ENCODE peak calls at places on chromosomes 11 and 22, in seven cellular contexts. One of them, this sample, is unnamed. For H3K27me3, the result is how much of the 10 kb centered on the place peaks cover.

GRCh38 chr11:10498426-10499250 is 42.3 kb downstream of the RNF141 start:
- DNase-seq in ovary: no peak
- DNase-seq in stomach: no peak
- DNase-seq in tibial nerve: no peak
- DNase-seq in suprapubic skin: peak
- DNase-seq in transverse colon: no peak
- DNase-seq in esophagus muscularis mucosa: peak
- DNase-seq in this sample: no peak

GRCh38 chr11:75820636-75821035 is 5.6 kb downstream of the UVRAG start:
- DNase-seq in ovary: no peak
- DNase-seq in stomach: no peak
- DNase-seq in tibial nerve: no peak
- DNase-seq in suprapubic skin: no peak
- DNase-seq in transverse colon: no peak
- DNase-seq in esophagus muscularis mucosa: no peak
- DNase-seq in this sample: no peak

GRCh38 chr22:21038405-21038804 is 6.0 kb upstream of the SLC7A4 start:
- DNase-seq in ovary: no peak
- DNase-seq in stomach: no peak
- DNase-seq in tibial nerve: no peak
- DNase-seq in suprapubic skin: no peak
- DNase-seq in transverse colon: no peak
- DNase-seq in esophagus muscularis mucosa: no peak
- DNase-seq in this sample: no peak

GRCh38 chr11:64245797-64246623 is 733 bp downstream of the PPP1R14B start:
- DNase-seq in ovary: peak
- DNase-seq in stomach: peak
- DNase-seq in tibial nerve: peak
- DNase-seq in suprapubic skin: no peak
- DNase-seq in transverse colon: peak
- DNase-seq in esophagus muscularis mucosa: no peak
- DNase-seq in this sample: peak

GRCh38 chr11:87597696-87598095 is 560.0 kb downstream of the TMEM135 start:
- DNase-seq in ovary: no peak
- DNase-seq in stomach: no peak
- DNase-seq in tibial nerve: no peak
- DNase-seq in suprapubic skin: no peak
- DNase-seq in transverse colon: no peak
- DNase-seq in esophagus muscularis mucosa: no peak
- DNase-seq in this sample: no peak

GRCh38 chr22:28029201-28029948 is 110.3 kb upstream of the PITPNB start:
- DNase-seq in ovary: no peak
- DNase-seq in stomach: peak
- DNase-seq in tibial nerve: no peak
- DNase-seq in suprapubic skin: no peak
- DNase-seq in transverse colon: peak
- DNase-seq in esophagus muscularis mucosa: no peak
- DNase-seq in this sample: no peak

GRCh38 chr11:108887436-108888238 is 222.8 kb downstream of the DDX10 start:
- DNase-seq in ovary: no peak
- DNase-seq in stomach: no peak
- DNase-seq in tibial nerve: no peak
- DNase-seq in suprapubic skin: no peak
- DNase-seq in transverse colon: no peak
- DNase-seq in esophagus muscularis mucosa: no peak
- DNase-seq in this sample: no peak

GRCh38 chr11:86396403-86396802 is 21.7 kb downstream of the CCDC81 start:
- DNase-seq in ovary: no peak
- DNase-seq in stomach: no peak
- DNase-seq in tibial nerve: no peak
- DNase-seq in suprapubic skin: no peak
- DNase-seq in transverse colon: no peak
- DNase-seq in esophagus muscularis mucosa: no peak
- DNase-seq in this sample: no peak

GRCh38 chr11:59283825-59284772 is 71.4 kb upstream of the MPEG1 start:
- DNase-seq in ovary: no peak
- DNase-seq in stomach: peak
- DNase-seq in tibial nerve: peak
- DNase-seq in suprapubic skin: no peak
- DNase-seq in transverse colon: peak
- DNase-seq in esophagus muscularis mucosa: peak
- DNase-seq in this sample: no peak

GRCh38 chr22:22197993-22198402 is 46.6 kb upstream of the VPREB1 start:
- DNase-seq in ovary: no peak
- DNase-seq in stomach: no peak
- DNase-seq in tibial nerve: no peak
- DNase-seq in suprapubic skin: no peak
- DNase-seq in transverse colon: no peak
- DNase-seq in esophagus muscularis mucosa: peak
- DNase-seq in this sample: no peak

GRCh38 chr11:59800390-59801037 is 10.1 kb downstream of the MRPL16 start:
- DNase-seq in ovary: no peak
- DNase-seq in stomach: no peak
- DNase-seq in tibial nerve: no peak
- DNase-seq in suprapubic skin: no peak
- DNase-seq in transverse colon: peak
- DNase-seq in esophagus muscularis mucosa: no peak
- DNase-seq in this sample: no peak

GRCh38 chr22:24068717-24069116 is 57.6 kb downstream of the CABIN1 start:
- DNase-seq in ovary: peak
- DNase-seq in stomach: no peak
- DNase-seq in tibial nerve: no peak
- DNase-seq in suprapubic skin: no peak
- DNase-seq in transverse colon: no peak
- DNase-seq in esophagus muscularis mucosa: no peak
- DNase-seq in this sample: peak

GRCh38 chr11:117717485-117718314 is 79.3 kb downstream of the DSCAML1 start:
- DNase-seq in ovary: no peak
- DNase-seq in stomach: peak
- DNase-seq in tibial nerve: no peak
- DNase-seq in suprapubic skin: no peak
- DNase-seq in transverse colon: peak
- DNase-seq in esophagus muscularis mucosa: no peak
- DNase-seq in this sample: peak

GRCh38 chr11:45107051-45107450 is 39.4 kb upstream of the PRDM11 start:
- DNase-seq in ovary: no peak
- DNase-seq in stomach: no peak
- DNase-seq in tibial nerve: no peak
- DNase-seq in suprapubic skin: peak
- DNase-seq in transverse colon: no peak
- DNase-seq in esophagus muscularis mucosa: no peak
- DNase-seq in this sample: peak

GRCh38 chr11:3159296-3160190 is 5.6 kb downstream of the OSBPL5 start:
- DNase-seq in ovary: peak
- DNase-seq in stomach: peak
- DNase-seq in tibial nerve: peak
- DNase-seq in suprapubic skin: no peak
- DNase-seq in transverse colon: peak
- DNase-seq in esophagus muscularis mucosa: no peak
- DNase-seq in this sample: peak

GRCh38 chr11:22928207-22928917 is 68.1 kb upstream of the CCDC179 start:
- DNase-seq in ovary: no peak
- DNase-seq in stomach: no peak
- DNase-seq in tibial nerve: no peak
- DNase-seq in suprapubic skin: no peak
- DNase-seq in transverse colon: no peak
- DNase-seq in esophagus muscularis mucosa: no peak
- DNase-seq in this sample: no peak

GRCh38 chr11:123611698-123612097 is 42.7 kb downstream of the SCN3B start:
- DNase-seq in ovary: no peak
- DNase-seq in stomach: no peak
- DNase-seq in tibial nerve: no peak
- DNase-seq in suprapubic skin: no peak
- DNase-seq in transverse colon: no peak
- DNase-seq in esophagus muscularis mucosa: no peak
- DNase-seq in this sample: no peak

GRCh38 chr22:29205260-29205597 is 467 bp upstream of the EMID1 start:
- DNase-seq in ovary: no peak
- DNase-seq in stomach: no peak
- DNase-seq in tibial nerve: no peak
- DNase-seq in suprapubic skin: no peak
- DNase-seq in transverse colon: no peak
- DNase-seq in esophagus muscularis mucosa: no peak
- DNase-seq in this sample: no peak

GRCh38 chr22:44125421-44125820 is 55.3 kb upstream of the PARVG start:
- DNase-seq in ovary: peak
- DNase-seq in stomach: no peak
- DNase-seq in tibial nerve: no peak
- DNase-seq in suprapubic skin: no peak
- DNase-seq in transverse colon: no peak
- DNase-seq in esophagus muscularis mucosa: no peak
- DNase-seq in this sample: peak

GRCh38 chr11:116217006-116217405 is 555.8 kb downstream of the BUD13 start:
- DNase-seq in ovary: no peak
- DNase-seq in stomach: no peak
- DNase-seq in tibial nerve: no peak
- DNase-seq in suprapubic skin: peak
- DNase-seq in transverse colon: peak
- DNase-seq in esophagus muscularis mucosa: no peak
- DNase-seq in this sample: no peak

GRCh38 chr22:29914165-29914564 is 31.2 kb downstream of the MTMR3 start:
- DNase-seq in ovary: no peak
- DNase-seq in stomach: no peak
- DNase-seq in tibial nerve: no peak
- DNase-seq in suprapubic skin: no peak
- DNase-seq in transverse colon: no peak
- DNase-seq in esophagus muscularis mucosa: no peak
- DNase-seq in this sample: no peak

GRCh38 chr11:10331548-10332289 is 26.8 kb downstream of the ADM start:
- DNase-seq in ovary: no peak
- DNase-seq in stomach: no peak
- DNase-seq in tibial nerve: no peak
- DNase-seq in suprapubic skin: no peak
- DNase-seq in transverse colon: no peak
- DNase-seq in esophagus muscularis mucosa: peak
- DNase-seq in this sample: no peak

GRCh38 chr11:116730241-116730561 is 42.6 kb downstream of the BUD13 start:
- DNase-seq in ovary: peak
- DNase-seq in stomach: no peak
- DNase-seq in tibial nerve: no peak
- DNase-seq in suprapubic skin: no peak
- DNase-seq in transverse colon: no peak
- DNase-seq in esophagus muscularis mucosa: no peak
- DNase-seq in this sample: no peak

GRCh38 chr11:94400075-94400838 is 962 bp downstream of the GPR83 start:
- DNase-seq in ovary: no peak
- DNase-seq in stomach: no peak
- DNase-seq in tibial nerve: no peak
- DNase-seq in suprapubic skin: no peak
- DNase-seq in transverse colon: no peak
- DNase-seq in esophagus muscularis mucosa: no peak
- DNase-seq in this sample: no peak
- H3K27me3 ChIP-seq in ovary: under half
- H3K27me3 ChIP-seq in stomach: under half
- H3K27me3 ChIP-seq in tibial nerve: under half
- H3K27me3 ChIP-seq in suprapubic skin: under half
- H3K27me3 ChIP-seq in transverse colon: under half
- H3K27me3 ChIP-seq in esophagus muscularis mucosa: under half
- H3K27me3 ChIP-seq in this sample: under half

DNA sequence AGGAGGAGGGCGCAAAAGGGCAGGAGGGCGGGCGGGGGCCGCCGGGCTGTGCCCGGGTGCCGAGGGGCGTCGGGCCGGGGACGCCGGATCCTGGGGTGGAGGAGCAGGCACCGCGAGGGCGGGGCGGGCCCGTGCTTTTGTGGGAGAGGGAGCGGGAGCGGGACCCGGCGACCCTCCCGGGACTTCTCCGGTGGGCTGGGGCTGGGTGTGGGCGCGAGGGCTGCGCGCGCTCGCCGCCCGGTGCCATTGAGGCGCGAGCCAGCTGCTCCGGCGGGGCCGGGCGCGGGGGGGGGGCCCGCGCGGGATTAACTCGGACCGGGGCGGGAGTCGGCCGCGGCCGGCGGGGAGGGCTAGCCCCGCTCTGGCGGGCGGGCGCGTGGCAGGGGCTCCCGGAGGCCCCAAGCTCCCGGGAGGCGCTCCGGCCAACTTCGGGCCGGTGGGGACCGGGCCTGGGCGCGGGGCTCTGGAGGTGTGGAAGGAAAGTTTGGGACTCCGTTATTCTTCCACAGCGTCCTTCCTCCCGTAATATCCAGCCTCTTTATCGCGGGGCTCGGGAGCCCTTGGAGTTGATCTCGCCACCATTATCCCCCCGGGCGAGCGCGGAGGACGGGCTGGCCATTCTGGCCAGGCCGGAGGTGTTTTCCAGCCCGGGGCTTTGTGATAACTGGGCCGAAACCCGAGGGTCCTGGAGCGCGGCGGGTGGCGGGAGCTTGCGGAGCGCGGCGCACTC is 941 bp downstream of the CECR2 start:
- DNase-seq in ovary: peak
- DNase-seq in stomach: no peak
- DNase-seq in tibial nerve: no peak
- DNase-seq in suprapubic skin: peak
- DNase-seq in transverse colon: no peak
- DNase-seq in esophagus muscularis mucosa: no peak
- DNase-seq in this sample: no peak
- TF ChIP-seq EP300 in ovary: no peak
- TF ChIP-seq EP300 in stomach: no peak
- TF ChIP-seq EP300 in tibial nerve: no peak
- TF ChIP-seq EP300 in suprapubic skin: no peak
- TF ChIP-seq EP300 in transverse colon: no peak
- TF ChIP-seq EP300 in esophagus muscularis mucosa: no peak
- TF ChIP-seq EP300 in this sample: no peak

GRCh38 chr11:106186630-106187029 is 109.2 kb downstream of the AASDHPPT start:
- DNase-seq in ovary: no peak
- DNase-seq in stomach: no peak
- DNase-seq in tibial nerve: no peak
- DNase-seq in suprapubic skin: no peak
- DNase-seq in transverse colon: no peak
- DNase-seq in esophagus muscularis mucosa: no peak
- DNase-seq in this sample: no peak

DNA sequence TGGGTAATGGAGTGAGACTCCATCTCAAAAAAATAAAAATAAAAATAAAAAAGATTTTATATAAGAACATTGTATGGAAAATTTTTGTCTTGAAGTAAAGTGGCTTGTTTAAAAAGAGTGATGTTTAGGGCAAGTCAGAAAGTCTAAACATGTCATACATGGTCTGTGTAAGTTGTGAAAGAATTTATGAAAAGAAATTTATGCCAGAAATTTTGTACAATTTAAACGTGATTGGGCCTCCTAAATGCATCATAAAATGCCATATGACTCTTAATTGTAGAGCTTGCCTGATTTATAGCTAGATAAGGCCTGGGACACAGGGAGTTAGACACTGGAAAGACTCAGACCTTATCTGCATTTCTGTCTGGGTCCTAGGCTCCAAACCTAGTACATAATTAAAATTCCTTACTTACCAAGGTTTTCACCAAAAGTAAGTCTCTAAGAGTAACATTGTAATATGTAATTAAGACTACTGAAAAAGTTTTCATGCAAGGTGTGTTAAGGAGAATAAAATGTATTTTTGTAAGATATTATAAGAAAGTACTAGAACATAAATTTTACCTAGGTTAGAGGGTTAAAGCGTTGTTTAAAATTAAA is 110.5 kb downstream of the AASDHPPT start:
- DNase-seq in ovary: no peak
- DNase-seq in stomach: no peak
- DNase-seq in tibial nerve: no peak
- DNase-seq in suprapubic skin: no peak
- DNase-seq in transverse colon: no peak
- DNase-seq in esophagus muscularis mucosa: no peak
- DNase-seq in this sample: no peak
- H3K27ac ChIP-seq in ovary: no peak
- H3K27ac ChIP-seq in stomach: no peak
- H3K27ac ChIP-seq in tibial nerve: no peak
- H3K27ac ChIP-seq in suprapubic skin: no peak
- H3K27ac ChIP-seq in transverse colon: no peak
- H3K27ac ChIP-seq in esophagus muscularis mucosa: no peak
- H3K27ac ChIP-seq in this sample: no peak

GRCh38 chr22:42425989-42426355 is 6.2 kb downstream of the NFAM1 start:
- DNase-seq in ovary: no peak
- DNase-seq in stomach: no peak
- DNase-seq in tibial nerve: no peak
- DNase-seq in suprapubic skin: no peak
- DNase-seq in transverse colon: no peak
- DNase-seq in esophagus muscularis mucosa: no peak
- DNase-seq in this sample: no peak
- H3K27me3 ChIP-seq in ovary: under half
- H3K27me3 ChIP-seq in stomach: under half
- H3K27me3 ChIP-seq in tibial nerve: under half
- H3K27me3 ChIP-seq in suprapubic skin: under half
- H3K27me3 ChIP-seq in transverse colon: under half
- H3K27me3 ChIP-seq in esophagus muscularis mucosa: under half
- H3K27me3 ChIP-seq in this sample: under half